ENCODE peak calls at places on chromosome 4, in six cellular contexts. One of them, this sample, is unnamed.
A peak's percentile ranks its signal among the peaks of the same experiment; 100 is the strongest.

GRCh38 chr4:138555107-138555506 is 313.0 kb upstream of the SLC7A11 start:
- DNase-seq in body of pancreas: no peak
- DNase-seq in CD4-positive, alpha-beta memory T cell: no peak
- DNase-seq in endodermal cell: peak; percentile 43
- DNase-seq in stimulated activated CD8-positive, alpha-beta memory T cell treated with anti-CD3 and anti-CD28 coated beads, Interleukin-7, amount 100 ng/mL, for 1 hour: no peak
- DNase-seq in right cardiac atrium: no peak
- DNase-seq in this sample: no peak

GRCh38 chr4:75940692-75941253 is at the start of gene NAAA:
- DNase-seq in body of pancreas: peak; percentile 76
- DNase-seq in CD4-positive, alpha-beta memory T cell: peak; percentile 80
- DNase-seq in endodermal cell: peak; percentile 91
- DNase-seq in stimulated activated CD8-positive, alpha-beta memory T cell treated with anti-CD3 and anti-CD28 coated beads, Interleukin-7, amount 100 ng/mL, for 1 hour: peak; percentile 55
- DNase-seq in right cardiac atrium: peak; percentile 92
- DNase-seq in this sample: peak; percentile 68

GRCh38 chr4:101346312-101346561 is 1.1 kb downstream of the PPP3CA start:
- DNase-seq in body of pancreas: no peak
- DNase-seq in CD4-positive, alpha-beta memory T cell: peak; percentile 65
- DNase-seq in endodermal cell: no peak
- DNase-seq in stimulated activated CD8-positive, alpha-beta memory T cell treated with anti-CD3 and anti-CD28 coated beads, Interleukin-7, amount 100 ng/mL, for 1 hour: no peak
- DNase-seq in right cardiac atrium: no peak
- DNase-seq in this sample: peak; percentile 58

GRCh38 chr4:20253272-20253798 is 1.6 kb downstream of the SLIT2 start:
- DNase-seq in body of pancreas: no peak
- DNase-seq in CD4-positive, alpha-beta memory T cell: no peak
- DNase-seq in endodermal cell: peak; percentile 60
- DNase-seq in stimulated activated CD8-positive, alpha-beta memory T cell treated with anti-CD3 and anti-CD28 coated beads, Interleukin-7, amount 100 ng/mL, for 1 hour: no peak
- DNase-seq in right cardiac atrium: no peak
- DNase-seq in this sample: no peak

GRCh38 chr4:150874386-150875226 is 140.5 kb downstream of the LRBA start:
- DNase-seq in body of pancreas: no peak
- DNase-seq in CD4-positive, alpha-beta memory T cell: no peak
- DNase-seq in endodermal cell: no peak
- DNase-seq in stimulated activated CD8-positive, alpha-beta memory T cell treated with anti-CD3 and anti-CD28 coated beads, Interleukin-7, amount 100 ng/mL, for 1 hour: no peak
- DNase-seq in right cardiac atrium: peak; percentile 83
- DNase-seq in this sample: no peak

GRCh38 chr4:32010221-32010620 is 1290.1 kb downstream of the PCDH7 start:
- DNase-seq in body of pancreas: no peak
- DNase-seq in CD4-positive, alpha-beta memory T cell: no peak
- DNase-seq in endodermal cell: peak; percentile 71
- DNase-seq in stimulated activated CD8-positive, alpha-beta memory T cell treated with anti-CD3 and anti-CD28 coated beads, Interleukin-7, amount 100 ng/mL, for 1 hour: no peak
- DNase-seq in right cardiac atrium: peak; percentile 11
- DNase-seq in this sample: no peak

GRCh38 chr4:4851081-4851480 is 8.4 kb upstream of the MSX1 start:
- DNase-seq in body of pancreas: no peak
- DNase-seq in CD4-positive, alpha-beta memory T cell: no peak
- DNase-seq in endodermal cell: no peak
- DNase-seq in stimulated activated CD8-positive, alpha-beta memory T cell treated with anti-CD3 and anti-CD28 coated beads, Interleukin-7, amount 100 ng/mL, for 1 hour: no peak
- DNase-seq in right cardiac atrium: no peak
- DNase-seq in this sample: no peak

GRCh38 chr4:155376387-155377268 is at the start of gene MAP9:
- DNase-seq in body of pancreas: peak; percentile 98
- DNase-seq in CD4-positive, alpha-beta memory T cell: peak; percentile 91
- DNase-seq in endodermal cell: peak; percentile 98
- DNase-seq in stimulated activated CD8-positive, alpha-beta memory T cell treated with anti-CD3 and anti-CD28 coated beads, Interleukin-7, amount 100 ng/mL, for 1 hour: peak; percentile 70
- DNase-seq in right cardiac atrium: peak; percentile 95
- DNase-seq in this sample: peak; percentile 86

GRCh38 chr4:7432531-7433375 is 2.0 kb downstream of the PSAPL1 start:
- DNase-seq in body of pancreas: no peak
- DNase-seq in CD4-positive, alpha-beta memory T cell: no peak
- DNase-seq in endodermal cell: no peak
- DNase-seq in stimulated activated CD8-positive, alpha-beta memory T cell treated with anti-CD3 and anti-CD28 coated beads, Interleukin-7, amount 100 ng/mL, for 1 hour: no peak
- DNase-seq in right cardiac atrium: peak; percentile 24
- DNase-seq in this sample: no peak

GRCh38 chr4:186881521-186882220 is 158.0 kb upstream of the FAT1 start:
- DNase-seq in body of pancreas: no peak
- DNase-seq in CD4-positive, alpha-beta memory T cell: no peak
- DNase-seq in endodermal cell: no peak
- DNase-seq in stimulated activated CD8-positive, alpha-beta memory T cell treated with anti-CD3 and anti-CD28 coated beads, Interleukin-7, amount 100 ng/mL, for 1 hour: no peak
- DNase-seq in right cardiac atrium: no peak
- DNase-seq in this sample: no peak

GRCh38 chr4:79900182-79900581 is 172.8 kb downstream of the ANTXR2 start:
- DNase-seq in body of pancreas: no peak
- DNase-seq in CD4-positive, alpha-beta memory T cell: no peak
- DNase-seq in endodermal cell: no peak
- DNase-seq in stimulated activated CD8-positive, alpha-beta memory T cell treated with anti-CD3 and anti-CD28 coated beads, Interleukin-7, amount 100 ng/mL, for 1 hour: no peak
- DNase-seq in right cardiac atrium: no peak
- DNase-seq in this sample: no peak

GRCh38 chr4:152587127-152587526 is 51.2 kb upstream of the FBXW7 start:
- DNase-seq in body of pancreas: no peak
- DNase-seq in CD4-positive, alpha-beta memory T cell: no peak
- DNase-seq in endodermal cell: no peak
- DNase-seq in stimulated activated CD8-positive, alpha-beta memory T cell treated with anti-CD3 and anti-CD28 coated beads, Interleukin-7, amount 100 ng/mL, for 1 hour: no peak
- DNase-seq in right cardiac atrium: no peak
- DNase-seq in this sample: no peak

GRCh38 chr4:109166126-109166525 is 136.3 kb downstream of the COL25A1 start:
- DNase-seq in body of pancreas: no peak
- DNase-seq in CD4-positive, alpha-beta memory T cell: no peak
- DNase-seq in endodermal cell: no peak
- DNase-seq in stimulated activated CD8-positive, alpha-beta memory T cell treated with anti-CD3 and anti-CD28 coated beads, Interleukin-7, amount 100 ng/mL, for 1 hour: no peak
- DNase-seq in right cardiac atrium: no peak
- DNase-seq in this sample: no peak

GRCh38 chr4:111602848-111603247 is 542.4 kb upstream of the FAM241A start:
- DNase-seq in body of pancreas: no peak
- DNase-seq in CD4-positive, alpha-beta memory T cell: no peak
- DNase-seq in endodermal cell: no peak
- DNase-seq in stimulated activated CD8-positive, alpha-beta memory T cell treated with anti-CD3 and anti-CD28 coated beads, Interleukin-7, amount 100 ng/mL, for 1 hour: no peak
- DNase-seq in right cardiac atrium: no peak
- DNase-seq in this sample: no peak

GRCh38 chr4:153988446-153988845 is 199.6 kb upstream of the SFRP2 start:
- DNase-seq in body of pancreas: no peak
- DNase-seq in CD4-positive, alpha-beta memory T cell: no peak
- DNase-seq in endodermal cell: no peak
- DNase-seq in stimulated activated CD8-positive, alpha-beta memory T cell treated with anti-CD3 and anti-CD28 coated beads, Interleukin-7, amount 100 ng/mL, for 1 hour: no peak
- DNase-seq in right cardiac atrium: no peak
- DNase-seq in this sample: no peak

GRCh38 chr4:28557755-28558154 is 1697.1 kb downstream of the STIM2 start:
- DNase-seq in body of pancreas: no peak
- DNase-seq in CD4-positive, alpha-beta memory T cell: no peak
- DNase-seq in endodermal cell: no peak
- DNase-seq in stimulated activated CD8-positive, alpha-beta memory T cell treated with anti-CD3 and anti-CD28 coated beads, Interleukin-7, amount 100 ng/mL, for 1 hour: no peak
- DNase-seq in right cardiac atrium: no peak
- DNase-seq in this sample: no peak

GRCh38 chr4:54976682-54977081 is 148.7 kb downstream of the KDR start:
- DNase-seq in body of pancreas: no peak
- DNase-seq in CD4-positive, alpha-beta memory T cell: no peak
- DNase-seq in endodermal cell: peak; percentile 86
- DNase-seq in stimulated activated CD8-positive, alpha-beta memory T cell treated with anti-CD3 and anti-CD28 coated beads, Interleukin-7, amount 100 ng/mL, for 1 hour: no peak
- DNase-seq in right cardiac atrium: no peak
- DNase-seq in this sample: no peak

GRCh38 chr4:174047363-174047762 is 236.1 kb downstream of the FBXO8 start:
- DNase-seq in body of pancreas: no peak
- DNase-seq in CD4-positive, alpha-beta memory T cell: no peak
- DNase-seq in endodermal cell: no peak
- DNase-seq in stimulated activated CD8-positive, alpha-beta memory T cell treated with anti-CD3 and anti-CD28 coated beads, Interleukin-7, amount 100 ng/mL, for 1 hour: no peak
- DNase-seq in right cardiac atrium: no peak
- DNase-seq in this sample: no peak

GRCh38 chr4:69640289-69640688 is 847 bp upstream of the UGT2A2 start:
- DNase-seq in body of pancreas: no peak
- DNase-seq in CD4-positive, alpha-beta memory T cell: no peak
- DNase-seq in endodermal cell: no peak
- DNase-seq in stimulated activated CD8-positive, alpha-beta memory T cell treated with anti-CD3 and anti-CD28 coated beads, Interleukin-7, amount 100 ng/mL, for 1 hour: no peak
- DNase-seq in right cardiac atrium: no peak
- DNase-seq in this sample: no peak

GRCh38 chr4:183816882-183817509 is 88.1 kb upstream of the STOX2 start:
- DNase-seq in body of pancreas: no peak
- DNase-seq in CD4-positive, alpha-beta memory T cell: no peak
- DNase-seq in endodermal cell: no peak
- DNase-seq in stimulated activated CD8-positive, alpha-beta memory T cell treated with anti-CD3 and anti-CD28 coated beads, Interleukin-7, amount 100 ng/mL, for 1 hour: no peak
- DNase-seq in right cardiac atrium: no peak
- DNase-seq in this sample: no peak

GRCh38 chr4:24988776-24989175 is 42.0 kb downstream of the LGI2 start:
- DNase-seq in body of pancreas: no peak
- DNase-seq in CD4-positive, alpha-beta memory T cell: no peak
- DNase-seq in endodermal cell: peak; percentile 87
- DNase-seq in stimulated activated CD8-positive, alpha-beta memory T cell treated with anti-CD3 and anti-CD28 coated beads, Interleukin-7, amount 100 ng/mL, for 1 hour: no peak
- DNase-seq in right cardiac atrium: no peak
- DNase-seq in this sample: no peak

GRCh38 chr4:7858498-7858897 is 81.2 kb downstream of the AFAP1 start:
- DNase-seq in body of pancreas: no peak
- DNase-seq in CD4-positive, alpha-beta memory T cell: no peak
- DNase-seq in endodermal cell: no peak
- DNase-seq in stimulated activated CD8-positive, alpha-beta memory T cell treated with anti-CD3 and anti-CD28 coated beads, Interleukin-7, amount 100 ng/mL, for 1 hour: no peak
- DNase-seq in right cardiac atrium: no peak
- DNase-seq in this sample: no peak

GRCh38 chr4:124854968-124855367 is 142.4 kb upstream of the ANKRD50 start:
- DNase-seq in body of pancreas: no peak
- DNase-seq in CD4-positive, alpha-beta memory T cell: no peak
- DNase-seq in endodermal cell: no peak
- DNase-seq in stimulated activated CD8-positive, alpha-beta memory T cell treated with anti-CD3 and anti-CD28 coated beads, Interleukin-7, amount 100 ng/mL, for 1 hour: no peak
- DNase-seq in right cardiac atrium: no peak
- DNase-seq in this sample: no peak

GRCh38 chr4:46266106-46266505 is 123.8 kb downstream of the GABRA2 start:
- DNase-seq in body of pancreas: no peak
- DNase-seq in CD4-positive, alpha-beta memory T cell: no peak
- DNase-seq in endodermal cell: no peak
- DNase-seq in stimulated activated CD8-positive, alpha-beta memory T cell treated with anti-CD3 and anti-CD28 coated beads, Interleukin-7, amount 100 ng/mL, for 1 hour: no peak
- DNase-seq in right cardiac atrium: no peak
- DNase-seq in this sample: no peak

GRCh38 chr4:90357117-90357710 is 230.0 kb downstream of the CCSER1 start:
- DNase-seq in body of pancreas: peak; percentile 4
- DNase-seq in CD4-positive, alpha-beta memory T cell: no peak
- DNase-seq in endodermal cell: no peak
- DNase-seq in stimulated activated CD8-positive, alpha-beta memory T cell treated with anti-CD3 and anti-CD28 coated beads, Interleukin-7, amount 100 ng/mL, for 1 hour: no peak
- DNase-seq in right cardiac atrium: no peak
- DNase-seq in this sample: no peak